ENCODE peak calls at places on chromosomes 3 and 15, in nine cellular contexts. P is fibroblast of pulmonary artery, A is stomach, O is AG10803, V is EH, D is tibial nerve, X is NCI-H2171 treated with DMSO at 0.1 percent for 48 hours, L is HCEC 1CT, M is mesothelial cell of epicardium. S is an unnamed sample.

GRCh38 chr3:118803096-118803476 is 231.6 kb downstream of the IGSF11 start:
- DNase-seq in P (no peak), D (no peak), X (no peak), O (no peak), M (no peak), L (no peak), V (no peak), A (no peak), S (no peak)

GRCh38 chr3:167989066-167989465 is 106.7 kb downstream of the GOLIM4 start:
- DNase-seq in X (no peak), L (no peak), P (no peak), D (no peak), V (no peak), M (no peak), A (no peak), O (no peak), S (no peak)

GRCh38 chr3:70606018-70606417 is 293.6 kb upstream of the MDFIC2 start:
- DNase-seq in A (no peak), V (peak), P (peak), X (peak), D (no peak), M (no peak), O (no peak), L (no peak), S (no peak)

GRCh38 chr3:116056280-116056679 is 389.0 kb downstream of the LSAMP start:
- DNase-seq in A (no peak), V (no peak), X (no peak), L (no peak), P (no peak), M (no peak), O (no peak), D (no peak), S (no peak)

GRCh38 chr3:158097141-158097540 is 9.1 kb downstream of the SHOX2 start:
- DNase-seq in X (no peak), A (no peak), P (no peak), L (no peak), O (no peak), M (no peak), D (no peak), V (no peak), S (no peak)

GRCh38 chr3:184110316-184110725 is 13.5 kb downstream of the HTR3E start:
- DNase-seq in X (no peak), V (peak), P (peak), A (no peak), O (peak), D (no peak), L (peak), M (no peak), S (no peak)

GRCh38 chr3:170703121-170703588 is 117.3 kb upstream of the SLC7A14 start:
- DNase-seq in P (peak), M (no peak), D (no peak), A (no peak), X (no peak), O (peak), V (peak), L (peak), S (peak)

GRCh38 chr15:41483519-41483918 is 10.2 kb upstream of the ITPKA start:
- DNase-seq in A (no peak), L (no peak), O (no peak), D (no peak), X (no peak), P (no peak), M (no peak), V (no peak), S (no peak)

GRCh38 chr15:69664572-69665326 is 212.1 kb downstream of the RPLP1 start:
- DNase-seq in X (peak), L (no peak), M (no peak), D (no peak), O (no peak), P (no peak), V (no peak), A (no peak), S (no peak)

GRCh38 chr3:105343991-105344390 is 22.7 kb upstream of the ALCAM start:
- DNase-seq in O (no peak), V (no peak), D (no peak), A (no peak), P (peak), X (no peak), L (no peak), M (no peak), S (no peak)

GRCh38 chr3:170095771-170096170 is 58.0 kb downstream of the GPR160 start:
- DNase-seq in O (no peak), L (no peak), P (no peak), M (no peak), X (no peak), D (no peak), V (no peak), A (no peak), S (no peak)

GRCh38 chr3:67524046-67524445 is 130.4 kb downstream of the SUCLG2 start:
- DNase-seq in O (peak), L (no peak), X (no peak), M (no peak), D (no peak), V (peak), A (no peak), P (no peak), S (no peak)

GRCh38 chr15:85793641-85794597 is 806 bp downstream of the KLHL25 start:
- DNase-seq in D (no peak), M (peak), O (peak), X (peak), P (peak), A (peak), V (peak), L (peak), S (peak)

GRCh38 chr3:100042144-100042543 is 72.2 kb downstream of the FILIP1L start:
- DNase-seq in A (no peak), L (peak), V (peak), P (peak), D (no peak), M (no peak), O (peak), X (peak), S (no peak)

GRCh38 chr15:71651750-71652186 is 158.6 kb upstream of the NR2E3 start:
- DNase-seq in L (peak), P (peak), O (peak), V (peak), X (peak), D (no peak), M (no peak), A (peak), S (peak)

GRCh38 chr3:121834734-121835709 is at the start of the genes EAF2 and IQCB1:
- DNase-seq in A (peak), M (peak), D (peak), L (peak), O (peak), X (peak), V (peak), P (peak), S (peak)

GRCh38 chr3:171704002-171704401 is 106.3 kb downstream of the PLD1 start:
- DNase-seq in L (peak), D (no peak), M (no peak), V (peak), X (peak), O (peak), A (peak), P (peak), S (peak)

GRCh38 chr15:57118013-57118799 is 199.8 kb downstream of the TCF12 start:
- DNase-seq in D (no peak), O (peak), A (no peak), X (no peak), P (peak), L (peak), M (no peak), V (peak), S (no peak)

GRCh38 chr15:67911727-67912126 is 71.9 kb upstream of the RNU6-1 start:
- DNase-seq in V (no peak), D (no peak), A (no peak), M (no peak), P (no peak), O (no peak), L (no peak), X (no peak), S (no peak)

GRCh38 chr3:138950006-138950644 is 3.1 kb downstream of the FOXL2NB start:
- DNase-seq in O (no peak), D (no peak), A (no peak), L (no peak), M (peak), P (peak), V (peak), X (peak), S (peak)

GRCh38 chr15:45126535-45127158 is 3.0 kb downstream of the DUOXA1 start:
- DNase-seq in P (peak), M (no peak), V (peak), D (no peak), O (peak), A (peak), X (peak), L (peak), S (peak)

GRCh38 chr3:11618897-11619296 is 24.8 kb downstream of the VGLL4 start:
- DNase-seq in V (no peak), D (no peak), A (peak), X (no peak), L (no peak), P (no peak), M (no peak), O (no peak), S (no peak)

GRCh38 chr3:103047640-103048370 is 613.0 kb downstream of the ZPLD1 start:
- DNase-seq in V (no peak), P (no peak), L (no peak), A (no peak), O (no peak), X (no peak), D (no peak), M (no peak), S (no peak)

GRCh38 chr3:128496602-128497304 is 3.8 kb upstream of the GATA2 start:
- DNase-seq in L (no peak), P (no peak), M (peak), D (no peak), X (peak), V (peak), O (peak), A (no peak), S (peak)

GRCh38 chr3:183800221-183800863 is 25.0 kb downstream of the MAP6D1 start:
- DNase-seq in O (no peak), X (no peak), P (no peak), M (no peak), V (no peak), L (no peak), A (no peak), D (peak), S (no peak)

GRCh38 chr3:9791790-9792404 is 376 bp downstream of the TADA3 start:
- DNase-seq in A (no peak), O (no peak), V (no peak), L (no peak), M (no peak), P (no peak), X (no peak), D (no peak), S (no peak)

GRCh38 chr3:59321881-59322540 is 272.2 kb upstream of the CFAP20DC start:
- DNase-seq in X (no peak), M (no peak), V (peak), L (no peak), D (no peak), A (no peak), O (peak), P (no peak), S (no peak)

GRCh38 chr15:68578960-68579935 is at the start of gene CORO2B:
- DNase-seq in P (peak), X (peak), D (no peak), A (no peak), L (peak), M (peak), V (peak), O (peak), S (peak)

GRCh38 chr3:183582161-183582560 is 26.7 kb upstream of the KLHL6 start:
- DNase-seq in V (no peak), L (no peak), X (no peak), M (no peak), D (no peak), P (no peak), O (no peak), A (no peak), S (no peak)

GRCh38 chr3:13353936-13354542 is 66.1 kb downstream of the NUP210 start:
- DNase-seq in P (no peak), V (peak), D (no peak), X (no peak), L (no peak), O (no peak), A (no peak), M (no peak), S (no peak)

GRCh38 chr15:25182098-25182478 is 227.3 kb downstream of the SNRPN start:
- DNase-seq in X (no peak), A (peak), V (no peak), L (no peak), D (no peak), P (no peak), M (no peak), O (no peak), S (no peak)

GRCh38 chr3:195907730-195908438 is 467 bp downstream of the TNK2 start:
- DNase-seq in D (no peak), M (no peak), P (no peak), V (peak), X (peak), O (no peak), L (no peak), A (peak), S (peak)

GRCh38 chr3:134312873-134313838 is 61.1 kb downstream of the AMOTL2 start:
- DNase-seq in A (peak), V (peak), P (peak), X (no peak), D (peak), O (peak), L (peak), M (peak), S (no peak)

GRCh38 chr3:54053201-54053600 is 69.2 kb upstream of the CACNA2D3 start:
- DNase-seq in L (no peak), D (no peak), P (peak), X (no peak), A (no peak), O (no peak), V (no peak), M (no peak), S (no peak)

GRCh38 chr3:30982676-30983075 is 88.2 kb upstream of the GADL1 start:
- DNase-seq in X (peak), L (no peak), V (no peak), D (no peak), M (no peak), O (no peak), A (no peak), P (no peak), S (no peak)

GRCh38 chr3:194806991-194807685 is 121.5 kb downstream of the FAM43A start:
- DNase-seq in D (no peak), L (peak), A (no peak), O (peak), M (no peak), P (peak), X (no peak), V (peak), S (no peak)

GRCh38 chr3:195546130-195546560 is 3.0 kb upstream of the PPP1R2 start:
- DNase-seq in M (no peak), L (peak), D (no peak), O (peak), V (peak), P (peak), A (peak), X (no peak), S (no peak)

GRCh38 chr15:49712846-49713450 is 92.1 kb downstream of the DTWD1 start:
- DNase-seq in M (no peak), P (no peak), O (no peak), A (no peak), D (no peak), L (no peak), X (peak), V (no peak), S (no peak)

GRCh38 chr3:177615015-177615414 is 417.7 kb upstream of the TBL1XR1 start:
- DNase-seq in M (no peak), O (peak), P (peak), A (peak), V (peak), L (peak), D (peak), X (no peak), S (no peak)